ENCODE peak calls at places on chromosomes 4 and X, in seven cellular contexts. Y, N, F, V, B, L and A are unnamed samples.

GRCh38 chr4:109215511-109215910 is 86.9 kb downstream of the COL25A1 start:
- DNase-seq in L (no peak), B (no peak), F (no peak), N (no peak), Y (no peak), V (no peak), A (no peak)

GRCh38 chr4:19961092-19961491 is 290.6 kb upstream of the SLIT2 start:
- DNase-seq in B (peak), F (no peak), L (no peak), N (no peak), V (no peak), Y (no peak), A (no peak)

GRCh38 chr4:95505149-95505548 is 43.6 kb downstream of the UNC5C start:
- DNase-seq in F (no peak), N (no peak), V (no peak), B (peak), L (no peak), Y (no peak), A (no peak)

GRCh38 chrX:118603981-118604380 is 108.4 kb downstream of the DOCK11 start:
- DNase-seq in Y (no peak), F (peak), L (peak), V (no peak), B (peak), N (peak), A (peak)

GRCh38 chr4:1608196-1608820 is 75.8 kb downstream of the FAM53A start:
- DNase-seq in B (no peak), L (no peak), F (no peak), Y (peak), N (no peak), V (no peak), A (no peak)

GRCh38 chr4:71366776-71367175 is 28.0 kb downstream of the SLC4A4 start:
- DNase-seq in F (no peak), B (no peak), Y (no peak), L (no peak), N (no peak), V (no peak), A (no peak)

GRCh38 chr4:123811763-123812390 is 415.3 kb downstream of the SPRY1 start:
- DNase-seq in V (no peak), B (no peak), Y (no peak), L (no peak), F (no peak), N (no peak), A (no peak)

GRCh38 chr4:120977435-120977997 is 55.0 kb upstream of the PRDM5 start:
- DNase-seq in B (peak), F (peak), L (no peak), N (no peak), V (no peak), Y (no peak), A (peak)

GRCh38 chr4:38605794-38606586 is 58.0 kb upstream of the KLF3 start:
- DNase-seq in L (no peak), N (peak), V (no peak), B (no peak), Y (no peak), F (no peak), A (no peak)

GRCh38 chr4:181956502-181956901 is 286.7 kb upstream of the TENM3 start:
- DNase-seq in Y (no peak), F (no peak), L (no peak), V (no peak), N (no peak), B (no peak), A (no peak)

GRCh38 chrX:136646602-136647239 is 1.2 kb upstream of the CD40LG start:
- DNase-seq in V (no peak), L (no peak), B (no peak), Y (no peak), F (no peak), N (no peak), A (no peak)

GRCh38 chrX:118853596-118853995 is 30.0 kb downstream of the ZCCHC12 start:
- DNase-seq in B (no peak), Y (no peak), N (no peak), F (no peak), L (no peak), V (no peak), A (no peak)

GRCh38 chrX:41010188-41010846 is 74.9 kb upstream of the USP9X start:
- DNase-seq in Y (peak), L (peak), B (peak), V (peak), N (peak), F (peak), A (peak)

GRCh38 chr4:152454398-152455011 is 81.4 kb downstream of the FBXW7 start:
- DNase-seq in F (peak), L (no peak), Y (no peak), N (peak), B (peak), V (no peak), A (no peak)
- TF ChIP-seq CTCF in F (peak), L (no peak), Y (peak), N (peak), B (peak), V (peak), A (no peak)

GRCh38 chr4:128428397-128428796 is 140.8 kb upstream of the PGRMC2 start:
- DNase-seq in F (no peak), B (no peak), L (no peak), V (no peak), N (no peak), Y (no peak), A (no peak)

GRCh38 chr4:128424524-128425195 is 137.0 kb upstream of the PGRMC2 start:
- DNase-seq in F (peak), V (no peak), B (peak), Y (no peak), N (no peak), L (no peak), A (no peak)

DNA sequence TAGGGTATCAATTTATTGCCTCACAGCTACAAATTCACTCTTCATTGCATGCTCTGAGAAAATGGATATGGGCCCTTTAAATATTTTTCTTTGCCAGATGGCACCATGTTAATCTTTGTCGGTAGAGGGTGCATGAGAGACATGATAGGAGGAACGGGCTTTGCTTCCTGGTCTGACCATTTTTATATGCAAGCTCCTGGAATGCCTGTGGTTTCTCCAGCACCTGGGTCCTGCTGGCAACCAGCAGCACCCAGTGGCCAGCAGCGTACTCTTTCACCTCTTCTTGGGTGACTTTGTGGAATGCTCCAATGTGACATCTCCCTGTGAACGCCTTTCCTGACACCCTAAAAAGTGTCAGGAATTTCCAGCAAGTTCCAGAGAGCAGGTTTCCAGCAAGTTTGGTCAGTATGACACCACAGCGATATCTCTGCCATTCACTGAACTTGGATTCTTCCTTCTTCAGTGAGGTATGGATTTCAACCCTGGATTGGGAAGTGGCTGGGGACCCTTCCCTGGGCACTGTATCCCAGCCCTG is 140.3 kb upstream of the PGRMC2 start:
- DNase-seq in V (no peak), B (peak), F (peak), Y (no peak), L (no peak), N (peak), A (no peak)
- TF ChIP-seq CTCF in V (peak), B (peak), F (peak), Y (peak), L (no peak), N (peak), A (no peak)

DNA sequence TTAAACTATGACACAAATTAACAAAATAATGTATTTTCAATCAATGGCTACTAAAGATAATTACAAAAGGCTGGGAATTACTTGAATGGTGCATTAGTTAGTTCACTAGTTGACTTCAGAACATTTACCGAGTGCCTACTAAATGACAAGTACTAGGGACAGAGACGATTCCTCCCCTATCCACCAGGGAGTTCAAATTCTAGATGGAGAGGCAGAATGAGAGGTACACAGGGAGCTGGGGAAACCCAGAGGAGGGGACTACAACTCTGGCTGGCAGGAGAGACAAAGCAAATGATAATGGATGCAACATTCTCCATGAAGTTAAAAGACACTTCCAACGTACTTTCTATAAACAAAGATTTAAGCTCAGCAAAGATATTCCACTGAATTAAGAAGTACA is 43.1 kb upstream of the MCF2 start:
- DNase-seq in L (no peak), N (no peak), V (no peak), F (no peak), B (no peak), Y (no peak), A (no peak)
- TF ChIP-seq CTCF in L (no peak), N (no peak), V (no peak), F (no peak), B (no peak), Y (no peak), A (no peak)

GRCh38 chr4:3074078-3074845 is at the start of the genes HTT and HTT-AS:
- DNase-seq in F (peak), N (peak), V (peak), Y (peak), B (peak), L (peak), A (peak)
- TF ChIP-seq CTCF in F (no peak), N (peak), V (no peak), Y (peak), B (peak), L (peak), A (no peak)

GRCh38 chr4:15162465-15163283 is 160.4 kb downstream of the CPEB2 start:
- DNase-seq in N (peak), V (no peak), Y (no peak), L (no peak), B (peak), F (peak), A (no peak)
- TF ChIP-seq CTCF in N (peak), V (no peak), Y (peak), L (no peak), B (peak), F (peak), A (no peak)